ENCODE peak calls at places on chromosome 1, in ten cellular contexts. One of them, this sample, is unnamed.

GRCh38 chr1:12460911-12461621 is 156.9 kb downstream of the DHRS3 start:
- DNase-seq in left lung: peak; percentile 67
- DNase-seq in cardiac muscle cell: no peak
- DNase-seq in hepatocyte: no peak
- DNase-seq in uterus: peak; percentile 52
- DNase-seq in H9: no peak
- DNase-seq in thyroid gland: peak; percentile 73
- DNase-seq in PC-3: no peak
- DNase-seq in tibial artery: peak; percentile 46
- DNase-seq in MM.1S: no peak
- DNase-seq in this sample: no peak

GRCh38 chr1:78236711-78237110 is 190.9 kb downstream of the GIPC2 start:
- DNase-seq in left lung: no peak
- DNase-seq in cardiac muscle cell: no peak
- DNase-seq in hepatocyte: no peak
- DNase-seq in uterus: no peak
- DNase-seq in H9: no peak
- DNase-seq in thyroid gland: no peak
- DNase-seq in PC-3: peak; percentile 72
- DNase-seq in tibial artery: no peak
- DNase-seq in MM.1S: no peak
- DNase-seq in this sample: peak; percentile 25

GRCh38 chr1:45009956-45010854 is 919 bp downstream of the HECTD3 start:
- DNase-seq in left lung: peak; percentile 50
- DNase-seq in cardiac muscle cell: no peak
- DNase-seq in hepatocyte: peak; percentile 43
- DNase-seq in uterus: no peak
- DNase-seq in H9: no peak
- DNase-seq in thyroid gland: peak; percentile 44
- DNase-seq in PC-3: peak; percentile 43
- DNase-seq in tibial artery: no peak
- DNase-seq in MM.1S: peak; percentile 57
- DNase-seq in this sample: peak; percentile 41

GRCh38 chr1:26991310-26992116 is 2.0 kb upstream of the TRNP1 start:
- DNase-seq in left lung: no peak
- DNase-seq in cardiac muscle cell: no peak
- DNase-seq in hepatocyte: peak; percentile 68
- DNase-seq in uterus: no peak
- DNase-seq in H9: peak; percentile 32
- DNase-seq in thyroid gland: no peak
- DNase-seq in PC-3: peak; percentile 90
- DNase-seq in tibial artery: no peak
- DNase-seq in MM.1S: no peak
- DNase-seq in this sample: no peak

GRCh38 chr1:6259491-6260362 is 1.2 kb downstream of the GPR153 start:
- DNase-seq in left lung: peak; percentile 86
- DNase-seq in cardiac muscle cell: peak; percentile 89
- DNase-seq in hepatocyte: peak; percentile 93
- DNase-seq in uterus: peak; percentile 91
- DNase-seq in H9: peak; percentile 87
- DNase-seq in thyroid gland: peak; percentile 46
- DNase-seq in PC-3: peak; percentile 92
- DNase-seq in tibial artery: peak; percentile 83
- DNase-seq in MM.1S: peak; percentile 69
- DNase-seq in this sample: peak; percentile 90

GRCh38 chr1:224302947-224303346 is 27.0 kb downstream of the NVL start:
- DNase-seq in left lung: no peak
- DNase-seq in cardiac muscle cell: no peak
- DNase-seq in hepatocyte: no peak
- DNase-seq in uterus: no peak
- DNase-seq in H9: no peak
- DNase-seq in thyroid gland: no peak
- DNase-seq in PC-3: peak; percentile 64
- DNase-seq in tibial artery: no peak
- DNase-seq in MM.1S: no peak
- DNase-seq in this sample: no peak

GRCh38 chr1:217088521-217089221 is 365.4 kb upstream of the ESRRG start:
- DNase-seq in left lung: no peak
- DNase-seq in cardiac muscle cell: peak; percentile 29
- DNase-seq in hepatocyte: no peak
- DNase-seq in uterus: no peak
- DNase-seq in H9: peak; percentile 40
- DNase-seq in thyroid gland: no peak
- DNase-seq in PC-3: no peak
- DNase-seq in tibial artery: no peak
- DNase-seq in MM.1S: no peak
- DNase-seq in this sample: no peak

GRCh38 chr1:67792756-67793475 is 40.4 kb downstream of the GNG12 start:
- DNase-seq in left lung: no peak
- DNase-seq in cardiac muscle cell: no peak
- DNase-seq in hepatocyte: no peak
- DNase-seq in uterus: no peak
- DNase-seq in H9: no peak
- DNase-seq in thyroid gland: no peak
- DNase-seq in PC-3: no peak
- DNase-seq in tibial artery: no peak
- DNase-seq in MM.1S: no peak
- DNase-seq in this sample: no peak

GRCh38 chr1:9859252-9860014 is 35.7 kb upstream of the CLSTN1 start:
- DNase-seq in left lung: no peak
- DNase-seq in cardiac muscle cell: peak; percentile 26
- DNase-seq in hepatocyte: no peak
- DNase-seq in uterus: no peak
- DNase-seq in H9: no peak
- DNase-seq in thyroid gland: no peak
- DNase-seq in PC-3: no peak
- DNase-seq in tibial artery: no peak
- DNase-seq in MM.1S: no peak
- DNase-seq in this sample: no peak

GRCh38 chr1:9863371-9863770 is 39.6 kb upstream of the CLSTN1 start:
- DNase-seq in left lung: no peak
- DNase-seq in cardiac muscle cell: no peak
- DNase-seq in hepatocyte: no peak
- DNase-seq in uterus: no peak
- DNase-seq in H9: no peak
- DNase-seq in thyroid gland: no peak
- DNase-seq in PC-3: no peak
- DNase-seq in tibial artery: no peak
- DNase-seq in MM.1S: no peak
- DNase-seq in this sample: no peak

GRCh38 chr1:9858293-9859035 is 34.7 kb upstream of the CLSTN1 start:
- DNase-seq in left lung: no peak
- DNase-seq in cardiac muscle cell: no peak
- DNase-seq in hepatocyte: no peak
- DNase-seq in uterus: no peak
- DNase-seq in H9: no peak
- DNase-seq in thyroid gland: no peak
- DNase-seq in PC-3: no peak
- DNase-seq in tibial artery: no peak
- DNase-seq in MM.1S: no peak
- DNase-seq in this sample: no peak

GRCh38 chr1:9860887-9861286 is 37.1 kb upstream of the CLSTN1 start:
- DNase-seq in left lung: no peak
- DNase-seq in cardiac muscle cell: no peak
- DNase-seq in hepatocyte: no peak
- DNase-seq in uterus: no peak
- DNase-seq in H9: no peak
- DNase-seq in thyroid gland: no peak
- DNase-seq in PC-3: no peak
- DNase-seq in tibial artery: no peak
- DNase-seq in MM.1S: no peak
- DNase-seq in this sample: no peak

GRCh38 chr1:9861371-9861770 is 37.6 kb upstream of the CLSTN1 start:
- DNase-seq in left lung: no peak
- DNase-seq in cardiac muscle cell: no peak
- DNase-seq in hepatocyte: no peak
- DNase-seq in uterus: no peak
- DNase-seq in H9: peak; percentile 59
- DNase-seq in thyroid gland: no peak
- DNase-seq in PC-3: no peak
- DNase-seq in tibial artery: no peak
- DNase-seq in MM.1S: no peak
- DNase-seq in this sample: no peak
- TF ChIP-seq CTCF in left lung: no peak
- TF ChIP-seq CTCF in cardiac muscle cell: no peak
- TF ChIP-seq CTCF in hepatocyte: no peak
- TF ChIP-seq CTCF in uterus: no peak
- TF ChIP-seq CTCF in H9: peak; percentile 44
- TF ChIP-seq CTCF in thyroid gland: no peak
- TF ChIP-seq CTCF in PC-3: peak; percentile 20
- TF ChIP-seq CTCF in tibial artery: no peak
- TF ChIP-seq CTCF in MM.1S: no peak
- TF ChIP-seq CTCF in this sample: no peak

GRCh38 chr1:32353431-32353830 is 8.9 kb downstream of the FAM229A start:
- DNase-seq in left lung: no peak
- DNase-seq in cardiac muscle cell: no peak
- DNase-seq in hepatocyte: no peak
- DNase-seq in uterus: peak; percentile 52
- DNase-seq in H9: no peak
- DNase-seq in thyroid gland: no peak
- DNase-seq in PC-3: no peak
- DNase-seq in tibial artery: peak; percentile 45
- DNase-seq in MM.1S: no peak
- DNase-seq in this sample: no peak

GRCh38 chr1:32352831-32353383 is 9.4 kb downstream of the FAM229A start:
- DNase-seq in left lung: no peak
- DNase-seq in cardiac muscle cell: peak; percentile 58
- DNase-seq in hepatocyte: no peak
- DNase-seq in uterus: no peak
- DNase-seq in H9: no peak
- DNase-seq in thyroid gland: no peak
- DNase-seq in PC-3: no peak
- DNase-seq in tibial artery: peak; percentile 41
- DNase-seq in MM.1S: no peak
- DNase-seq in this sample: no peak

GRCh38 chr1:32356478-32356877 is 5.8 kb downstream of the FAM229A start:
- DNase-seq in left lung: no peak
- DNase-seq in cardiac muscle cell: no peak
- DNase-seq in hepatocyte: no peak
- DNase-seq in uterus: no peak
- DNase-seq in H9: no peak
- DNase-seq in thyroid gland: no peak
- DNase-seq in PC-3: no peak
- DNase-seq in tibial artery: no peak
- DNase-seq in MM.1S: no peak
- DNase-seq in this sample: no peak

GRCh38 chr1:32351859-32352745 is 10.2 kb downstream of the FAM229A start:
- DNase-seq in left lung: peak; percentile 64
- DNase-seq in cardiac muscle cell: peak; percentile 60
- DNase-seq in hepatocyte: peak; percentile 82
- DNase-seq in uterus: peak; percentile 66
- DNase-seq in H9: no peak
- DNase-seq in thyroid gland: peak; percentile 62
- DNase-seq in PC-3: peak; percentile 32
- DNase-seq in tibial artery: peak; percentile 59
- DNase-seq in MM.1S: no peak
- DNase-seq in this sample: no peak

DNA sequence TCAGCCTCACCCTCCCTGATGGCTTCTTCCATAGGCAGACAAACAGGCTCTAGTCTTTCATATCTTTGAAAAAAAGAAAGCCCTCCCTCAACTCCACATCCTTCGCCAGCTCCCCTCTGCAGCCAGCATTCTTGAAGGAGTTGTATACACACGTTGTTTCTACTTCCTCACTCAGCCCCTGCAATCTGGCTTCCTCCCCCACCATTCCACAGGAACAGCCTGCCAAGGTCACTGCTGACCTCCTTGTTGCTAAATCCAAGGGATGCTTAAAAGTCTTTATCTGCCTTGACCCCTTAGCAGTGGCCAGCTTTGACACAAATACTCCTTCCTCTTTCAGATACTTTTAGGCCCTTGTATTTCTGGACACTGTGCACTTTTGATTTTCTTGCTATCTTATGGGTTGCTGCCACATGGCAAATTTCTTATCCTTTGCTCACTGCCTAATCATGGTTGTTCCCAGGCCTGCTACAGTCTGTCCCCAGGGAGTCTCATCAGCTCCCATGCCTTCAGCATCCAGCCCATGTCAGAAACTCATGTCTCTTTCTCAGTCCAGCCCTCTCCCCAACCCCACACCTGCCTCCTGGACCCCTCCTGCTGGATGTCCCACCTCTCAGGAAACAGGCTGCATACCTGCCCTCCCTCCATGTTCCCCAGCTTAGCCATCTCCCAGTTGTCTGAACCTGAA is 8.3 kb downstream of the FAM229A start:
- DNase-seq in left lung: no peak
- DNase-seq in cardiac muscle cell: peak; percentile 97
- DNase-seq in hepatocyte: no peak
- DNase-seq in uterus: peak; percentile 92
- DNase-seq in H9: no peak
- DNase-seq in thyroid gland: peak; percentile 42
- DNase-seq in PC-3: no peak
- DNase-seq in tibial artery: peak; percentile 70
- DNase-seq in MM.1S: no peak
- DNase-seq in this sample: no peak
- H3K27ac ChIP-seq in left lung: peak overlapping the region; percentile 93
- H3K27ac ChIP-seq in cardiac muscle cell: peak overlapping the region; percentile 67
- H3K27ac ChIP-seq in hepatocyte: peak overlapping the region; percentile 97
- H3K27ac ChIP-seq in uterus: peak overlapping the region; percentile 90
- H3K27ac ChIP-seq in H9: no peak overlapping the region
- H3K27ac ChIP-seq in thyroid gland: no peak overlapping the region
- H3K27ac ChIP-seq in PC-3: no peak overlapping the region
- H3K27ac ChIP-seq in tibial artery: peak overlapping the region; percentile 16
- H3K27ac ChIP-seq in MM.1S: no peak overlapping the region
- H3K27ac ChIP-seq in this sample: peak overlapping the region; percentile 89

GRCh38 chr1:17849216-17849615 is 94.1 kb downstream of the ACTL8 start:
- DNase-seq in left lung: no peak
- DNase-seq in cardiac muscle cell: peak; percentile 26
- DNase-seq in hepatocyte: no peak
- DNase-seq in uterus: no peak
- DNase-seq in H9: no peak
- DNase-seq in thyroid gland: no peak
- DNase-seq in PC-3: peak; percentile 34
- DNase-seq in tibial artery: no peak
- DNase-seq in MM.1S: no peak
- DNase-seq in this sample: no peak
- TF ChIP-seq CTCF in left lung: no peak
- TF ChIP-seq CTCF in cardiac muscle cell: peak; percentile 44
- TF ChIP-seq CTCF in hepatocyte: no peak
- TF ChIP-seq CTCF in uterus: no peak
- TF ChIP-seq CTCF in H9: peak; percentile 54
- TF ChIP-seq CTCF in thyroid gland: no peak
- TF ChIP-seq CTCF in PC-3: peak; percentile 42
- TF ChIP-seq CTCF in tibial artery: no peak
- TF ChIP-seq CTCF in MM.1S: no peak
- TF ChIP-seq CTCF in this sample: no peak

GRCh38 chr1:3455630-3456448 is 1.4 kb downstream of the ARHGEF16 start:
- DNase-seq in left lung: no peak
- DNase-seq in cardiac muscle cell: no peak
- DNase-seq in hepatocyte: no peak
- DNase-seq in uterus: no peak
- DNase-seq in H9: no peak
- DNase-seq in thyroid gland: no peak
- DNase-seq in PC-3: no peak
- DNase-seq in tibial artery: no peak
- DNase-seq in MM.1S: no peak
- DNase-seq in this sample: no peak

GRCh38 chr1:3453203-3453761 is 1.2 kb upstream of the ARHGEF16 start:
- DNase-seq in left lung: peak; percentile 73
- DNase-seq in cardiac muscle cell: peak; percentile 72
- DNase-seq in hepatocyte: peak; percentile 90
- DNase-seq in uterus: peak; percentile 63
- DNase-seq in H9: peak; percentile 92
- DNase-seq in thyroid gland: peak; percentile 82
- DNase-seq in PC-3: peak; percentile 90
- DNase-seq in tibial artery: peak; percentile 61
- DNase-seq in MM.1S: peak; percentile 41
- DNase-seq in this sample: peak; percentile 89

GRCh38 chr1:3454811-3455618 is 550 bp downstream of the ARHGEF16 start:
- DNase-seq in left lung: peak; percentile 52
- DNase-seq in cardiac muscle cell: no peak
- DNase-seq in hepatocyte: peak; percentile 84
- DNase-seq in uterus: no peak
- DNase-seq in H9: peak; percentile 85
- DNase-seq in thyroid gland: peak; percentile 57
- DNase-seq in PC-3: peak; percentile 43
- DNase-seq in tibial artery: no peak
- DNase-seq in MM.1S: no peak
- DNase-seq in this sample: peak; percentile 41

GRCh38 chr1:3452866-3453175 is 1.6 kb upstream of the ARHGEF16 start:
- DNase-seq in left lung: no peak
- DNase-seq in cardiac muscle cell: no peak
- DNase-seq in hepatocyte: no peak
- DNase-seq in uterus: no peak
- DNase-seq in H9: no peak
- DNase-seq in thyroid gland: no peak
- DNase-seq in PC-3: no peak
- DNase-seq in tibial artery: no peak
- DNase-seq in MM.1S: no peak
- DNase-seq in this sample: no peak

GRCh38 chr1:3453891-3454810 is at the start of gene ARHGEF16:
- DNase-seq in left lung: peak; percentile 83
- DNase-seq in cardiac muscle cell: peak; percentile 39
- DNase-seq in hepatocyte: peak; percentile 96
- DNase-seq in uterus: no peak
- DNase-seq in H9: peak; percentile 95
- DNase-seq in thyroid gland: peak; percentile 90
- DNase-seq in PC-3: peak; percentile 91
- DNase-seq in tibial artery: no peak
- DNase-seq in MM.1S: peak; percentile 23
- DNase-seq in this sample: peak; percentile 81
- H3K27ac ChIP-seq in left lung: peak within 1 kb of the TSS; percentile 61
- H3K27ac ChIP-seq in cardiac muscle cell: no peak within 1 kb of the TSS
- H3K27ac ChIP-seq in hepatocyte: peak within 1 kb of the TSS; percentile 98
- H3K27ac ChIP-seq in uterus: no peak within 1 kb of the TSS
- H3K27ac ChIP-seq in H9: no peak within 1 kb of the TSS
- H3K27ac ChIP-seq in thyroid gland: peak within 1 kb of the TSS; percentile 81
- H3K27ac ChIP-seq in PC-3: peak within 1 kb of the TSS; percentile 18
- H3K27ac ChIP-seq in tibial artery: no peak within 1 kb of the TSS
- H3K27ac ChIP-seq in MM.1S: no peak within 1 kb of the TSS
- H3K27ac ChIP-seq in this sample: peak within 1 kb of the TSS; percentile 76

This sample was measured in RWPE1.